ENCODE peak calls at places on chromosomes 6 and 20, in eight cellular contexts. W is A549, F is HCT116, X is GM12878, U is SK-N-SH, L is GM23338, M is HepG2, N is K562. S is an unnamed sample. For H3K4me1, the result is how much of the 10 kb centered on the place peaks cover.

GRCh38 chr6:73657201-73657600 is 3.4 kb upstream of the SLC17A5 start:
- DNase-seq in W (no peak), F (peak), X (no peak), U (no peak), L (no peak), M (no peak), N (peak), S (no peak)

GRCh38 chr6:20497200-20497820 is 36.9 kb upstream of the CDKAL1 start:
- DNase-seq in W (no peak), F (no peak), X (no peak), U (no peak), L (no peak), M (no peak), N (no peak), S (no peak)

GRCh38 chr6:88287696-88288095 is 121.5 kb upstream of the CNR1 start:
- DNase-seq in W (no peak), F (no peak), X (no peak), U (no peak), L (no peak), M (no peak), N (no peak), S (no peak)

GRCh38 chr6:137811121-137811911 is 55.7 kb upstream of the TNFAIP3 start:
- DNase-seq in W (peak), F (peak), X (peak), U (no peak), L (peak), M (peak), N (peak), S (peak)

GRCh38 chr20:48017992-48018391 is 232.7 kb upstream of the SULF2 start:
- DNase-seq in W (no peak), F (no peak), X (no peak), U (no peak), L (no peak), M (no peak), N (no peak), S (no peak)

GRCh38 chr6:150418825-150419594 is 50.2 kb downstream of the IYD start:
- DNase-seq in W (peak), F (peak), X (no peak), U (peak), L (peak), M (peak), N (peak), S (no peak)

GRCh38 chr6:3340358-3340798 is 81.6 kb downstream of the PSMG4 start:
- DNase-seq in W (no peak), F (no peak), X (no peak), U (no peak), L (no peak), M (no peak), N (no peak), S (no peak)

GRCh38 chr20:14838663-14839650 is 501.5 kb upstream of the FLRT3 start:
- DNase-seq in W (no peak), F (no peak), X (peak), U (peak), L (no peak), M (no peak), N (no peak), S (no peak)

GRCh38 chr6:49410564-49410963 is 52.5 kb downstream of the MMUT start:
- DNase-seq in W (no peak), F (no peak), X (no peak), U (no peak), L (no peak), M (no peak), N (no peak), S (no peak)

GRCh38 chr6:25017932-25018581 is 82.3 kb upstream of the RIPOR2 start:
- DNase-seq in W (no peak), F (peak), X (no peak), U (no peak), L (peak), M (peak), N (peak), S (peak)

GRCh38 chr6:41181566-41181965 is 18.6 kb upstream of the TREM2 start:
- DNase-seq in W (no peak), F (no peak), X (no peak), U (no peak), L (no peak), M (no peak), N (no peak), S (no peak)

GRCh38 chr6:156617376-156617775 is 159.8 kb upstream of the ARID1B start:
- DNase-seq in W (no peak), F (no peak), X (no peak), U (no peak), L (no peak), M (peak), N (peak), S (no peak)

GRCh38 chr6:40965046-40965445 is 74.0 kb downstream of the UNC5CL start:
- DNase-seq in W (no peak), F (no peak), X (no peak), U (no peak), L (no peak), M (no peak), N (no peak), S (no peak)

GRCh38 chr6:129235167-129236072 is 352.5 kb downstream of the LAMA2 start:
- DNase-seq in W (no peak), F (no peak), X (no peak), U (no peak), L (no peak), M (no peak), N (no peak), S (no peak)

GRCh38 chr6:129236110-129236509 is 353.2 kb downstream of the LAMA2 start:
- DNase-seq in W (no peak), F (no peak), X (no peak), U (no peak), L (no peak), M (no peak), N (no peak), S (no peak)

GRCh38 chr6:129238991-129239390 is 356.1 kb downstream of the LAMA2 start:
- DNase-seq in W (no peak), F (no peak), X (no peak), U (no peak), L (no peak), M (no peak), N (no peak), S (no peak)

DNA sequence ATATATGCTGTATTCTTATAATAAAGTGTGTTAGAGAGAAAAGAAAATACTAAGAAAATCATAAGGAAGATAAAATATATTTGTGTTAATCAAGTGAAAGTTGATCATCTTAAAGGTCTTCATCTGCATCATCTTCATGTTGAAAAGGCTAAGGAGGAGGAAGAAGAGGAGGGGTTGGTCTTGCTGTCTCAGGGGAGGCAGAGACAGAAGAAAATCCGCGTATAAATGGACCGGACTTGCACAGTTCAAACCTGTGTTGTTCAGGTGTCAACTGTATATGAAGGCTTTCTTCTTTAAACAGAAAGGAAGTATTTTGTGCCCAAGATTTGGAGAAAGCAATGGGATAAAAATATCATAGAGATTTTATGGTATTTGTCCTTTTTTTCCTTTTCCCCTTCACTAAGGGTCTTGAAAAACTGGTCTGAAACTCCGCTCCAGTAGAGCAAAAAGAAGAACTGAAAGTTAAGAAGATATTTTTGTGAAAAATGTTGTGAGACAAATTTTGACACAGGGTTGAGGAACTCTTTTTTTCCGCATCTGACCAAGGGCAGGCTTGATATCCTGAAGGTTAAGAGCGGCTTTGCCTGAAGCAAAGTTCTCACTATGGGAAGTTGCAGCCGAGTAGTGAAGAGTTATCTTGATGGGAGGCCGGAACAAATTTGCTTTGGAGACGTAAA is 350.7 kb downstream of the LAMA2 start:
- DNase-seq in W (no peak), F (no peak), X (peak), U (no peak), L (no peak), M (no peak), N (no peak), S (no peak)
- H3K27ac ChIP-seq in W (no peak), F (no peak), X (no peak), U (no peak), L (no peak), M (no peak), N (no peak), S (no peak)

GRCh38 chr6:42984924-42985475 is 630 bp downstream of the PPP2R5D start:
- DNase-seq in W (no peak), F (no peak), X (no peak), U (no peak), L (peak), M (no peak), N (peak), S (no peak)
- H3K4me1 ChIP-seq in W (under half), F (under half), X (under half), U (under half), L (under half), M (under half), N (under half), S (under half)

DNA sequence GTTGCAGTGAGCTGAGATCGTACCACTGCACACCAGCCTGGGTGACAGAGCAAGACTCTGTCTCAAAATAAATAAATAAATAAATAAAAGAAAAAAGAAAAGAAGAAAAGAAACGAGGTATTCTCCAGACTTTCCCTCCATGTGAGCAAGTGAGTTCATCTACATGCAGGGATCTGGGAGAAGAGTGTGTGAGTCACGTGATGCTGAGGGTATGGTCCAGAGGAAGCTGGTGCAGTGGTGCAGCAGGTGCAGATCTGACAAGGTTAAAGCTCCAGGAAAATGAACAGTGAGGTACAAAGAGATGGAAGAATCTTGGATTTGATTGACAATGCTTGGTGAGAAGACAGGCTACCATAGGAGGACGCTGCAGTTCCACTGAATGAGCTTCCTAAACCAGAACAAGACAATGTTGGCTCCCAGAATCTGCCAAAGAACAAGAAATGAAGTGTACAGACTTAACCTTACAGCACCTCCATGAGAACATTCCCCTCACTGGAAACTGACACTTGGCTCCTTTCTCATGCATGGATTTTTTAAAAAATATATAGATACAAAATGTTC is 79.5 kb upstream of the BTBD3 start:
- DNase-seq in W (no peak), F (no peak), X (no peak), U (no peak), L (no peak), M (no peak), N (no peak), S (no peak)
- TF ChIP-seq REST in W (no peak), F (no peak), X (no peak), U (no peak), L (no peak), M (no peak), N (no peak), S (no peak)

GRCh38 chr20:36824142-36824940 is 50.8 kb upstream of the DSN1 start:
- DNase-seq in W (no peak), F (no peak), X (no peak), U (no peak), L (no peak), M (no peak), N (no peak), S (no peak)

GRCh38 chr20:36823126-36823525 is 49.6 kb upstream of the DSN1 start:
- DNase-seq in W (no peak), F (no peak), X (no peak), U (no peak), L (no peak), M (no peak), N (no peak), S (no peak)

GRCh38 chr20:36827541-36828279 is 48.2 kb upstream of the TLDC2 start:
- DNase-seq in W (no peak), F (no peak), X (peak), U (no peak), L (no peak), M (no peak), N (no peak), S (no peak)

GRCh38 chr20:36825374-36826104 is 50.4 kb upstream of the TLDC2 start:
- DNase-seq in W (no peak), F (no peak), X (no peak), U (peak), L (peak), M (no peak), N (no peak), S (no peak)

GRCh38 chr20:36826556-36827244 is 49.2 kb upstream of the TLDC2 start:
- DNase-seq in W (no peak), F (no peak), X (no peak), U (no peak), L (no peak), M (no peak), N (no peak), S (no peak)
- H3K27ac ChIP-seq in W (no peak), F (no peak), X (peak), U (no peak), L (no peak), M (no peak), N (no peak), S (no peak)